ENCODE peak calls at places on chromosomes 6 and 20, in seven cellular contexts. A is sigmoid colon; T is colonic mucosa; L is ovary; P is CD8-positive, alpha-beta memory T cell; J is left ventricle myocardium inferior; B is psoas muscle. O is an unnamed sample.
A peak's percentile ranks its signal among the peaks of the same experiment; 100 is the strongest.

GRCh38 chr6:138465007-138465645 is 34.2 kb downstream of the NHSL1 start:
- DNase-seq in P (no peak), B (no peak), A (no peak), T (no peak), L (no peak), J (no peak), O (no peak)

GRCh38 chr6:154986787-154987235 is 8.3 kb upstream of the TIAM2 start:
- DNase-seq in T (no peak), A (no peak), L (no peak), P (no peak), B (no peak), J (no peak), O (no peak)

GRCh38 chr20:12276011-12276673 is 358.4 kb downstream of the BTBD3 start:
- DNase-seq in J (no peak), A (no peak), T (no peak), B (no peak), L (no peak), P (no peak), O (no peak)

GRCh38 chr6:19433101-19433500 is 404.1 kb upstream of the ID4 start:
- DNase-seq in J (no peak), T (no peak), A (no peak), B (no peak), P (no peak), L (no peak), O (no peak)

GRCh38 chr6:74596586-74596985 is 609.3 kb downstream of the COL12A1 start:
- DNase-seq in L (no peak), A (no peak), J (no peak), B (no peak), T (no peak), P (no peak), O (no peak)

GRCh38 chr20:34010405-34010895 is 16.7 kb downstream of the RALY start:
- DNase-seq in A (no peak), B (no peak), J (no peak), L (no peak), T (no peak), P (no peak), O (no peak)

GRCh38 chr6:141153563-141153962 is 979.2 kb upstream of the GJE1 start:
- DNase-seq in P (peak; percentile 39), L (no peak), J (no peak), T (no peak), B (no peak), A (no peak), O (no peak)

GRCh38 chr20:50363027-50363426 is 147.2 kb upstream of the PTPN1 start:
- DNase-seq in B (no peak), A (no peak), J (no peak), P (no peak), L (no peak), T (no peak), O (no peak)

GRCh38 chr6:121839891-121840290 is 404.4 kb downstream of the GJA1 start:
- DNase-seq in P (no peak), J (no peak), A (no peak), L (no peak), T (no peak), B (no peak), O (no peak)

GRCh38 chr20:25470045-25470444 is 62.6 kb downstream of the GINS1 start:
- DNase-seq in P (peak; percentile 7), B (no peak), T (peak; percentile 39), A (peak; percentile 58), J (no peak), L (no peak), O (peak; percentile 75)

GRCh38 chr6:80440496-80441160 is 334.2 kb downstream of the BCKDHB start:
- DNase-seq in A (no peak), P (no peak), B (no peak), T (peak; percentile 34), L (no peak), J (no peak), O (no peak)

GRCh38 chr20:33645421-33645820 is 16.7 kb upstream of the C20orf144 start:
- DNase-seq in B (no peak), T (no peak), J (no peak), L (no peak), A (no peak), P (no peak), O (no peak)

GRCh38 chr6:156777866-156778614 is 862 bp downstream of the ARID1B start:
- DNase-seq in B (peak; percentile 79), T (peak; percentile 51), L (peak; percentile 58), A (peak; percentile 71), J (peak; percentile 66), P (peak; percentile 69), O (peak; percentile 73)

DNA sequence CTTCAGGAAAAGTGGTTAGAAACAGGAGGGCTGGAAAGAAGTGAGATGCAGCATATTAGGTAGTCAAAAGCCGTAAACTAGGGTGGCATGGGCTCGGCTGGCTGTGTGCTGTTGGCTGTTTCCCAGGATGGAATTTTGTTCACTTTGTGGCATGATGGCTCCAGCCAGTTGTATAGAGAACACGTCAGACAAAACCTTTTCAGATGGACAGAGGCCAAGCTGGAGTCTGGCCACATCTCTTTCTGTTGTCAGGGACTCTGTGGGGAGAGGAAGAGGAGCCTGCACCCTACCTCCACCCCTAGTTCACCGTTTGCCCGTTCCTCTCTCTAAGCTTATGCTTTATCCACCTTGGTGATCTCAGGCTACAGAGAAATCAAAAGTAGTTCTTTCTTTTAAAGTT is 22.0 kb downstream of the C6orf89 start:
- DNase-seq in J (peak; percentile 66), B (no peak), P (no peak), T (no peak), A (peak; percentile 91), L (peak; percentile 80), O (no peak)
- H3K27ac ChIP-seq in J (peak overlapping the region; percentile 81), B (no peak overlapping the region), P (no peak overlapping the region), T (no peak overlapping the region), A (peak overlapping the region; percentile 66), L (peak overlapping the region; percentile 49), O (no peak overlapping the region)

GRCh38 chr6:42726026-42726425 is 3.6 kb upstream of the PRPH2 start:
- DNase-seq in L (no peak), T (no peak), A (no peak), J (no peak), P (no peak), B (no peak), O (no peak)
- H3K4me3 ChIP-seq in L (peak overlapping the region; percentile 43), T (no peak overlapping the region), A (no peak overlapping the region), J (peak overlapping the region; percentile 72), P (peak overlapping the region; percentile 68), B (peak overlapping the region; percentile 75), O (peak overlapping the region; percentile 29)

GRCh38 chr20:38132156-38132909 is 32.7 kb downstream of the TGM2 start:
- DNase-seq in P (no peak), B (peak; percentile 34), A (peak; percentile 48), T (no peak), J (no peak), L (no peak), O (peak; percentile 31)

GRCh38 chr20:38131588-38132121 is 33.4 kb downstream of the TGM2 start:
- DNase-seq in J (no peak), T (no peak), B (no peak), A (peak; percentile 33), P (no peak), L (no peak), O (peak; percentile 23)

GRCh38 chr20:38129248-38129865 is 35.7 kb downstream of the TGM2 start:
- DNase-seq in B (peak; percentile 27), J (no peak), P (no peak), T (no peak), A (peak; percentile 33), L (peak; percentile 10), O (no peak)

GRCh38 chr20:38129893-38130609 is 35.0 kb downstream of the TGM2 start:
- DNase-seq in J (no peak), A (peak; percentile 62), T (no peak), L (no peak), B (peak; percentile 41), P (no peak), O (peak; percentile 62)

DNA sequence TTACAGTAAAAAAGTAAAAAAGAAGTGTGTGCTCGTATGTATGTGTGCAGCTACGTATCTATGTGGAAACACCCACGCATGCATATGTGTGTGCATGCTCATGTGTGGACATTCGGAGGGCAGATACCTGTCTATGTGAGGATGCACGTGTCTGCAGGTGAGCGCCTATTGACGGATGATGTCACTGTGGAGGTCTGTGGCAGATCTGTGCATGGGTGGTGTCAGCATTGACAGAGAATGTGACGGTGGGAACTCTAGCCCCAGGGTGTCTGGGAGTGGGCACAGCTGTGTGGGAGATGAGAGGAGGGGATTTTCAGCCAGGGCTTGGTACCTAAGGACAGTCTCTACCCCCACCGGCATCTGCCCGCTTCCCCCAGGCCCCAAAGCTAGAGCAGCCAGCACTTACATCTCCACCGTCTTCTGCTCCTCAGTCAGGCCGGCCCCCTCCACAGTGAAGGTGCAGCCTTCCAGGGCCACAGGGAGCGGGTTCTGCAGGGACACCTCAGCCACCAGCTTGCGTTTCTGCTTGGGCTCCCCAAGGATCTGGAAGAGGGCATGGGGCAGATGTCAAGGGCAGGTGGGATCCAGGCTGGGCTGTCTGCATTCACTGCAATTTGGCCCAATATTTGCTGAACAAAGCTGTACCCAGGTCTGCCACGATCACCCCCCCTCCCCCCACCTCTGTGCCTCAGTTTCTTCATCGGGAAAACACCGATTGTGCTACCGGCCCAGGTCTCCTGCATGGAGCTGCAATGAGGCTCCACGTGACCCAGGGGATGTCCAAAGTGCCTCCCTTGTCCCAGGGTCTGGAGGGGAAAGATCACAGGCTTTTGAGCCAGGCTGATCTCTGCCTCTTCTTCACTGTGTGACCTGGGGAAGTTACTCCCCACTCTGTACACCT is 34.1 kb downstream of the TGM2 start:
- DNase-seq in A (peak; percentile 40), B (peak; percentile 26), T (no peak), P (no peak), L (no peak), J (no peak), O (peak; percentile 72)
- H3K4me1 ChIP-seq in A (no peaks in the 10 kb centered on the region), B (peaks cover 15% of the 10 kb centered on the region), T (peaks cover 7% of the 10 kb centered on the region), P (no peaks in the 10 kb centered on the region), L (peaks cover 10% of the 10 kb centered on the region), J (peaks cover 75% of the 10 kb centered on the region), O (peaks cover 2% of the 10 kb centered on the region)

GRCh38 chr20:23320317-23320716 is 30.3 kb upstream of the NXT1 start:
- DNase-seq in T (no peak), J (no peak), A (no peak), L (no peak), B (no peak), P (no peak), O (no peak)
- H3K27ac ChIP-seq in T (no peak overlapping the region), J (no peak overlapping the region), A (no peak overlapping the region), L (no peak overlapping the region), B (no peak overlapping the region), P (no peak overlapping the region), O (no peak overlapping the region)

GRCh38 chr6:31541059-31541657 is 645 bp downstream of the DDX39B start:
- DNase-seq in J (no peak), T (peak; percentile 73), L (peak; percentile 54), P (peak; percentile 79), B (peak; percentile 61), A (no peak), O (no peak)
- H3K4me3 ChIP-seq in J (peak overlapping the region; percentile 83), T (peak overlapping the region; percentile 72), L (peak overlapping the region; percentile 63), P (peak overlapping the region; percentile 100), B (peak overlapping the region; percentile 88), A (peak overlapping the region; percentile 78), O (peak overlapping the region; percentile 78)